ENCODE peak calls at places on chromosomes 2 and 18, in seven cellular contexts. One of them, this sample, is unnamed.

GRCh38 chr18:4438938-4439337 is 16.2 kb downstream of the DLGAP1 start:
- DNase-seq in AG10803: no peak
- DNase-seq in effector CD4-positive, alpha-beta T cell: no peak
- DNase-seq in NCI-H524 treated with DMSO at 0.1 percent for 48 hours: no peak
- DNase-seq in CD8-positive, alpha-beta memory T cell: no peak
- DNase-seq in stimulated activated CD4-positive, alpha-beta T cell treated with anti-CD3 and anti-CD28 coated beads, TNF-alpha, amount 100 ng/mL, for 48 hours: no peak
- DNase-seq in activated CD4-positive, alpha-beta T cell treated with anti-CD3 and anti-CD28 coated beads, Interleukin-2, amount 50 U/mL, for 24 hours: no peak
- DNase-seq in this sample: no peak

GRCh38 chr2:230512955-230513748 is 97.2 kb downstream of the SP100 start:
- DNase-seq in AG10803: no peak
- DNase-seq in effector CD4-positive, alpha-beta T cell: no peak
- DNase-seq in NCI-H524 treated with DMSO at 0.1 percent for 48 hours: no peak
- DNase-seq in CD8-positive, alpha-beta memory T cell: no peak
- DNase-seq in stimulated activated CD4-positive, alpha-beta T cell treated with anti-CD3 and anti-CD28 coated beads, TNF-alpha, amount 100 ng/mL, for 48 hours: no peak
- DNase-seq in activated CD4-positive, alpha-beta T cell treated with anti-CD3 and anti-CD28 coated beads, Interleukin-2, amount 50 U/mL, for 24 hours: no peak
- DNase-seq in this sample: no peak

GRCh38 chr2:46151582-46151981 is 145.6 kb upstream of the EPAS1 start:
- DNase-seq in AG10803: no peak
- DNase-seq in effector CD4-positive, alpha-beta T cell: no peak
- DNase-seq in NCI-H524 treated with DMSO at 0.1 percent for 48 hours: no peak
- DNase-seq in CD8-positive, alpha-beta memory T cell: no peak
- DNase-seq in stimulated activated CD4-positive, alpha-beta T cell treated with anti-CD3 and anti-CD28 coated beads, TNF-alpha, amount 100 ng/mL, for 48 hours: no peak
- DNase-seq in activated CD4-positive, alpha-beta T cell treated with anti-CD3 and anti-CD28 coated beads, Interleukin-2, amount 50 U/mL, for 24 hours: no peak
- DNase-seq in this sample: no peak

GRCh38 chr2:239118264-239118663 is 270.4 kb downstream of the TWIST2 start:
- DNase-seq in AG10803: no peak
- DNase-seq in effector CD4-positive, alpha-beta T cell: no peak
- DNase-seq in NCI-H524 treated with DMSO at 0.1 percent for 48 hours: no peak
- DNase-seq in CD8-positive, alpha-beta memory T cell: no peak
- DNase-seq in stimulated activated CD4-positive, alpha-beta T cell treated with anti-CD3 and anti-CD28 coated beads, TNF-alpha, amount 100 ng/mL, for 48 hours: no peak
- DNase-seq in activated CD4-positive, alpha-beta T cell treated with anti-CD3 and anti-CD28 coated beads, Interleukin-2, amount 50 U/mL, for 24 hours: no peak
- DNase-seq in this sample: no peak

GRCh38 chr2:61647044-61647443 is 108.9 kb upstream of the XPO1 start:
- DNase-seq in AG10803: no peak
- DNase-seq in effector CD4-positive, alpha-beta T cell: no peak
- DNase-seq in NCI-H524 treated with DMSO at 0.1 percent for 48 hours: no peak
- DNase-seq in CD8-positive, alpha-beta memory T cell: no peak
- DNase-seq in stimulated activated CD4-positive, alpha-beta T cell treated with anti-CD3 and anti-CD28 coated beads, TNF-alpha, amount 100 ng/mL, for 48 hours: no peak
- DNase-seq in activated CD4-positive, alpha-beta T cell treated with anti-CD3 and anti-CD28 coated beads, Interleukin-2, amount 50 U/mL, for 24 hours: no peak
- DNase-seq in this sample: no peak

GRCh38 chr18:41938445-41938844 is 16.6 kb upstream of the PIK3C3 start:
- DNase-seq in AG10803: peak; percentile 91
- DNase-seq in effector CD4-positive, alpha-beta T cell: no peak
- DNase-seq in NCI-H524 treated with DMSO at 0.1 percent for 48 hours: no peak
- DNase-seq in CD8-positive, alpha-beta memory T cell: no peak
- DNase-seq in stimulated activated CD4-positive, alpha-beta T cell treated with anti-CD3 and anti-CD28 coated beads, TNF-alpha, amount 100 ng/mL, for 48 hours: no peak
- DNase-seq in activated CD4-positive, alpha-beta T cell treated with anti-CD3 and anti-CD28 coated beads, Interleukin-2, amount 50 U/mL, for 24 hours: no peak
- DNase-seq in this sample: peak; percentile 92

GRCh38 chr2:14608245-14608644 is 24.3 kb upstream of the LRATD1 start:
- DNase-seq in AG10803: no peak
- DNase-seq in effector CD4-positive, alpha-beta T cell: no peak
- DNase-seq in NCI-H524 treated with DMSO at 0.1 percent for 48 hours: no peak
- DNase-seq in CD8-positive, alpha-beta memory T cell: no peak
- DNase-seq in stimulated activated CD4-positive, alpha-beta T cell treated with anti-CD3 and anti-CD28 coated beads, TNF-alpha, amount 100 ng/mL, for 48 hours: no peak
- DNase-seq in activated CD4-positive, alpha-beta T cell treated with anti-CD3 and anti-CD28 coated beads, Interleukin-2, amount 50 U/mL, for 24 hours: no peak
- DNase-seq in this sample: no peak

GRCh38 chr2:134252092-134252775 is 1.6 kb upstream of the MGAT5 start:
- DNase-seq in AG10803: peak; percentile 37
- DNase-seq in effector CD4-positive, alpha-beta T cell: no peak
- DNase-seq in NCI-H524 treated with DMSO at 0.1 percent for 48 hours: peak; percentile 83
- DNase-seq in CD8-positive, alpha-beta memory T cell: no peak
- DNase-seq in stimulated activated CD4-positive, alpha-beta T cell treated with anti-CD3 and anti-CD28 coated beads, TNF-alpha, amount 100 ng/mL, for 48 hours: peak; percentile 42
- DNase-seq in activated CD4-positive, alpha-beta T cell treated with anti-CD3 and anti-CD28 coated beads, Interleukin-2, amount 50 U/mL, for 24 hours: no peak
- DNase-seq in this sample: no peak

GRCh38 chr2:54233832-54234649 is 22.0 kb downstream of the TSPYL6 start:
- DNase-seq in AG10803: no peak
- DNase-seq in effector CD4-positive, alpha-beta T cell: no peak
- DNase-seq in NCI-H524 treated with DMSO at 0.1 percent for 48 hours: no peak
- DNase-seq in CD8-positive, alpha-beta memory T cell: no peak
- DNase-seq in stimulated activated CD4-positive, alpha-beta T cell treated with anti-CD3 and anti-CD28 coated beads, TNF-alpha, amount 100 ng/mL, for 48 hours: no peak
- DNase-seq in activated CD4-positive, alpha-beta T cell treated with anti-CD3 and anti-CD28 coated beads, Interleukin-2, amount 50 U/mL, for 24 hours: no peak
- DNase-seq in this sample: no peak